ENCODE peak calls at places on chromosomes 11 and 22, in eight cellular contexts. P is central memory CD4-positive, alpha-beta T cell; Z is stimulated activated CD8-positive, alpha-beta memory T cell treated with anti-CD3 and anti-CD28 coated beads, Interleukin-7, amount 100 ng/mL, for 48 hours; B is omental fat pad; R is H9; L is keratinocyte; Y is posterior cingulate gyrus; S is pons. N is an unnamed sample.

GRCh38 chr11:126186031-126186698 is 25.3 kb downstream of the RPUSD4 start:
- DNase-seq in B (no peak), Y (no peak), R (no peak), Z (no peak), P (no peak), L (no peak), S (no peak), N (no peak)

GRCh38 chr11:64842851-64843841 is 1.3 kb downstream of the CDC42BPG start:
- DNase-seq in Y (no peak), B (no peak), S (no peak), P (no peak), L (no peak), Z (no peak), R (no peak), N (peak; percentile 37)

GRCh38 chr11:119335091-119335654 is 846 bp downstream of the RNF26 start:
- DNase-seq in S (no peak), Y (no peak), L (no peak), Z (no peak), P (no peak), R (no peak), B (no peak), N (no peak)

GRCh38 chr11:70650075-70650909 is 252.0 kb downstream of the CTTN start:
- DNase-seq in Z (peak; percentile 5), R (peak; percentile 83), Y (no peak), B (peak; percentile 31), S (peak; percentile 50), L (no peak), P (no peak), N (no peak)

GRCh38 chr11:22510010-22510409 is 115.6 kb downstream of the FANCF start:
- DNase-seq in Y (no peak), B (no peak), S (no peak), P (no peak), Z (no peak), L (no peak), R (no peak), N (no peak)

GRCh38 chr11:70079691-70080090 is 1.6 kb downstream of the ANO1 start:
- DNase-seq in S (no peak), B (no peak), P (no peak), Z (no peak), Y (no peak), L (no peak), R (no peak), N (no peak)

GRCh38 chr11:86910592-86910991 is 44.6 kb downstream of the FZD4 start:
- DNase-seq in R (no peak), L (no peak), Z (no peak), Y (no peak), P (no peak), S (no peak), B (no peak), N (no peak)

GRCh38 chr22:29344137-29344536 is 28.6 kb upstream of the RASL10A start:
- DNase-seq in Y (peak; percentile 42), Z (no peak), B (peak; percentile 39), R (no peak), P (no peak), S (peak; percentile 54), L (peak; percentile 66), N (peak; percentile 89)

GRCh38 chr22:27748355-27749168 is 53.0 kb downstream of the MN1 start:
- DNase-seq in B (no peak), L (no peak), R (peak; percentile 77), P (no peak), Y (no peak), S (no peak), Z (no peak), N (no peak)

GRCh38 chr11:68666854-68667253 is 17.5 kb upstream of the GAL start:
- DNase-seq in P (no peak), S (no peak), R (no peak), L (no peak), Y (no peak), Z (no peak), B (no peak), N (no peak)

GRCh38 chr22:20438678-20439492 is 1.3 kb upstream of the SCARF2 start:
- DNase-seq in Y (no peak), L (no peak), B (no peak), R (peak; percentile 57), P (no peak), S (no peak), Z (no peak), N (no peak)

GRCh38 chr11:75924966-75925784 is 110.2 kb downstream of the UVRAG start:
- DNase-seq in B (no peak), P (no peak), S (peak; percentile 94), Y (no peak), L (no peak), R (no peak), Z (no peak), N (no peak)

GRCh38 chr11:120240866-120241265 is 926 bp downstream of the POU2F3 start:
- DNase-seq in Y (no peak), S (no peak), B (no peak), P (no peak), R (no peak), L (no peak), Z (no peak), N (no peak)

GRCh38 chr22:41768420-41768819 is 32.1 kb upstream of the CCDC134 start:
- DNase-seq in P (no peak), R (no peak), L (no peak), Z (no peak), S (no peak), B (no peak), Y (no peak), N (no peak)

GRCh38 chr22:35219012-35219411 is 38.3 kb upstream of the HMGXB4 start:
- DNase-seq in P (no peak), Y (no peak), R (no peak), B (no peak), L (peak; percentile 38), Z (no peak), S (no peak), N (no peak)